ENCODE peak calls at places on chromosomes 4 and X, in eight cellular contexts. R is mucosa of descending colon; J is lower leg skin; E is stimulated activated CD8-positive, alpha-beta memory T cell treated with anti-CD3 and anti-CD28 coated beads, Interleukin-15, amount 100 ng/mL, for 24 hours; F is activated T-helper 2 cell treated with anti-CD3 and anti-CD28 coated beads, Interferon-gamma antibody, Interleukin-2, Interleukin-4, amounts not matched to agents 10 μg/mL and 5 μg/mL and 100 μg/mL, durations not matched to agents 14 hours and 24 hours and 36 hours; C is foreskin keratinocyte; L is RKO; B is activated T-cell treated with anti-CD3 and anti-CD28 coated beads, Interleukin-2, amount 50 U/mL, for 48 hours. P is an unnamed sample.

GRCh38 chrX:57607295-57608187 is 15.7 kb downstream of the ZXDB start:
- DNase-seq in F (no peak), R (no peak), J (no peak), C (no peak), L (no peak), E (no peak), B (no peak), P (no peak)

GRCh38 chrX:70171636-70172035 is 5.6 kb upstream of the DGAT2L6 start:
- DNase-seq in E (no peak), B (no peak), L (peak), J (no peak), F (no peak), R (no peak), C (peak), P (peak)

GRCh38 chr4:75325316-75325715 is 188.9 kb downstream of the RCHY1 start:
- DNase-seq in J (no peak), E (no peak), R (no peak), F (no peak), L (no peak), B (no peak), C (no peak), P (no peak)

GRCh38 chr4:103451341-103451740 is 253.2 kb upstream of the CENPE start:
- DNase-seq in F (no peak), J (no peak), E (no peak), B (no peak), C (peak), L (no peak), R (no peak), P (no peak)

GRCh38 chrX:39836802-39837420 is 260.8 kb downstream of the BCOR start:
- DNase-seq in R (no peak), J (no peak), L (no peak), F (no peak), B (no peak), E (no peak), C (no peak), P (no peak)

GRCh38 chr4:15656038-15656470 is 897 bp upstream of the FBXL5 start:
- DNase-seq in R (no peak), E (no peak), C (no peak), J (no peak), L (peak), F (no peak), B (no peak), P (no peak)

GRCh38 chr4:10120943-10121567 is 4.5 kb upstream of the WDR1 start:
- DNase-seq in B (no peak), J (no peak), C (no peak), L (no peak), R (no peak), F (no peak), E (no peak), P (no peak)

GRCh38 chrX:53080628-53081580 is 1.3 kb upstream of the TSPYL2 start:
- DNase-seq in C (no peak), R (no peak), B (no peak), J (no peak), L (no peak), E (no peak), F (no peak), P (no peak)

GRCh38 chr4:24973471-24974251 is 57.1 kb downstream of the LGI2 start:
- DNase-seq in F (no peak), C (peak), B (no peak), R (peak), E (no peak), J (no peak), L (no peak), P (peak)

GRCh38 chrX:76915836-76916235 is 488.3 kb downstream of the MAGEE1 start:
- DNase-seq in B (no peak), E (no peak), R (no peak), J (no peak), C (no peak), F (no peak), L (no peak), P (no peak)

GRCh38 chr4:15327311-15328298 is 100.2 kb upstream of the C1QTNF7 start:
- DNase-seq in L (no peak), B (no peak), R (no peak), J (no peak), F (no peak), E (no peak), C (peak), P (no peak)

GRCh38 chr4:159296061-159296460 is 193.2 kb downstream of the RAPGEF2 start:
- DNase-seq in F (no peak), C (peak), R (no peak), B (no peak), J (no peak), L (peak), E (no peak), P (no peak)

GRCh38 chrX:69466546-69466945 is 37.6 kb upstream of the NALF2 start:
- DNase-seq in E (no peak), R (no peak), F (no peak), B (no peak), J (no peak), C (no peak), L (no peak), P (no peak)

GRCh38 chr4:113371061-113371460 is 321.6 kb downstream of the ANK2 start:
- DNase-seq in C (no peak), L (no peak), F (no peak), B (no peak), E (no peak), R (no peak), J (no peak), P (no peak)

GRCh38 chr4:24557036-24558022 is 27.0 kb downstream of the DHX15 start:
- DNase-seq in J (no peak), F (no peak), E (no peak), C (peak), R (no peak), L (no peak), B (no peak), P (peak)

GRCh38 chrX:80285131-80285773 is 135.0 kb upstream of the TENT5D start:
- DNase-seq in C (peak), L (peak), R (no peak), E (no peak), J (no peak), B (peak), F (no peak), P (peak)

GRCh38 chrX:67543818-67544217 is at the start of gene AR:
- DNase-seq in B (no peak), C (peak), L (no peak), J (peak), F (no peak), E (no peak), R (peak), P (no peak)

GRCh38 chr4:128249787-128250668 is 37.6 kb downstream of the PGRMC2 start:
- DNase-seq in E (no peak), B (no peak), F (no peak), J (no peak), L (peak), C (no peak), R (no peak), P (no peak)

GRCh38 chr4:55032179-55032578 is 93.2 kb downstream of the KDR start:
- DNase-seq in C (no peak), F (no peak), B (no peak), R (no peak), J (no peak), E (no peak), L (no peak), P (no peak)

GRCh38 chr4:86432552-86433134 is 72.8 kb upstream of the MAPK10 start:
- DNase-seq in L (no peak), R (no peak), C (no peak), J (no peak), E (no peak), B (no peak), F (no peak), P (no peak)

GRCh38 chr4:65014078-65014477 is 604.8 kb upstream of the TECRL start:
- DNase-seq in R (no peak), F (no peak), B (no peak), J (no peak), C (no peak), L (no peak), E (no peak), P (no peak)

GRCh38 chrX:132235488-132235887 is 16.2 kb upstream of the RAP2C start:
- DNase-seq in E (no peak), C (no peak), J (no peak), B (no peak), F (no peak), R (no peak), L (no peak), P (no peak)

GRCh38 chrX:23919706-23920320 is 12.0 kb downstream of the CXorf58 start:
- DNase-seq in F (no peak), R (no peak), C (no peak), L (no peak), J (no peak), B (no peak), E (no peak), P (no peak)

GRCh38 chrX:121781991-121782390 is 734.6 kb downstream of the GLUD2 start:
- DNase-seq in B (no peak), L (no peak), E (no peak), R (no peak), J (no peak), C (peak), F (no peak), P (no peak)

GRCh38 chr4:59994118-59994517 is 1206.0 kb upstream of the ADGRL3 start:
- DNase-seq in C (no peak), B (no peak), L (peak), F (no peak), R (no peak), E (no peak), J (no peak), P (no peak)

P was measured in foreskin melanocyte.